ENCODE peak calls at places on chromosomes 16 and 17, in eight cellular contexts. J is heart left ventricle, G is gastrocnemius medialis, O is Peyer's patch, I is prostate gland, Y is A549, Z is HCT116, L is stomach. B is an unnamed sample.

GRCh38 chr17:56973520-56973919 is 4.4 kb upstream of the SCPEP1 start:
- DNase-seq in J (no peak), I (peak; percentile 61), G (no peak), L (no peak), Y (no peak), Z (no peak), O (no peak), B (no peak)

GRCh38 chr16:49660647-49661046 is 195.3 kb downstream of the ZNF423 start:
- DNase-seq in Z (no peak), O (no peak), I (no peak), L (no peak), Y (no peak), G (no peak), J (no peak), B (no peak)

GRCh38 chr16:3904875-3905274 is 24.4 kb upstream of the CREBBP start:
- DNase-seq in L (no peak), J (no peak), Y (no peak), O (no peak), G (no peak), I (no peak), Z (no peak), B (no peak)

GRCh38 chr17:50129946-50130777 is at the start of gene SAMD14:
- DNase-seq in J (peak; percentile 50), I (no peak), L (no peak), O (no peak), Z (no peak), Y (no peak), G (no peak), B (no peak)

GRCh38 chr17:82238562-82239201 is 9.8 kb downstream of the SLC16A3 start:
- DNase-seq in Y (peak; percentile 75), L (peak; percentile 90), I (peak; percentile 93), O (peak; percentile 79), J (peak; percentile 81), Z (no peak), G (no peak), B (peak; percentile 95)

GRCh38 chr17:77391668-77392375 is 251.1 kb downstream of the SEC14L1 start:
- DNase-seq in I (no peak), G (no peak), J (no peak), L (no peak), Y (peak; percentile 74), O (no peak), Z (no peak), B (peak; percentile 96)

GRCh38 chr16:58196898-58197313 is 1.0 kb downstream of the CSNK2A2 start:
- DNase-seq in Z (no peak), L (no peak), I (no peak), G (no peak), O (no peak), Y (no peak), J (peak; percentile 20), B (no peak)

GRCh38 chr17:37671813-37672544 is 28.7 kb upstream of the DDX52 start:
- DNase-seq in L (no peak), G (no peak), Z (no peak), O (no peak), Y (peak; percentile 77), I (no peak), J (no peak), B (no peak)

GRCh38 chr17:8019665-8020064 is 17.2 kb downstream of the GUCY2D start:
- DNase-seq in O (no peak), Z (no peak), J (no peak), G (no peak), Y (no peak), L (peak; percentile 62), I (no peak), B (peak; percentile 85)

GRCh38 chr16:31471875-31472558 is at the start of gene TGFB1I1:
- DNase-seq in G (no peak), Z (no peak), O (no peak), L (no peak), J (peak; percentile 86), Y (peak; percentile 50), I (no peak), B (no peak)

GRCh38 chr16:30470632-30471007 is 1.9 kb upstream of the ITGAL start:
- DNase-seq in Z (no peak), Y (no peak), G (no peak), L (no peak), I (no peak), O (no peak), J (no peak), B (no peak)

GRCh38 chr17:42928714-42929496 is 28.3 kb downstream of the G6PC1 start:
- DNase-seq in Y (peak; percentile 93), I (peak; percentile 15), J (peak; percentile 42), L (peak; percentile 36), O (peak; percentile 23), G (peak; percentile 5), Z (peak; percentile 60), B (peak; percentile 53)

GRCh38 chr17:31722251-31723056 is 136.6 kb downstream of the COPRS start:
- DNase-seq in O (no peak), J (peak; percentile 48), Z (no peak), G (no peak), Y (no peak), I (no peak), L (peak; percentile 39), B (no peak)

GRCh38 chr16:56777533-56777932 is 47.6 kb downstream of the NUP93 start:
- DNase-seq in I (no peak), J (no peak), O (no peak), Z (no peak), G (no peak), Y (no peak), L (no peak), B (no peak)

GRCh38 chr16:71628810-71629209 is 2.8 kb downstream of the MARVELD3 start:
- DNase-seq in G (no peak), I (no peak), J (no peak), O (no peak), Y (no peak), Z (no peak), L (no peak), B (peak; percentile 29)

DNA sequence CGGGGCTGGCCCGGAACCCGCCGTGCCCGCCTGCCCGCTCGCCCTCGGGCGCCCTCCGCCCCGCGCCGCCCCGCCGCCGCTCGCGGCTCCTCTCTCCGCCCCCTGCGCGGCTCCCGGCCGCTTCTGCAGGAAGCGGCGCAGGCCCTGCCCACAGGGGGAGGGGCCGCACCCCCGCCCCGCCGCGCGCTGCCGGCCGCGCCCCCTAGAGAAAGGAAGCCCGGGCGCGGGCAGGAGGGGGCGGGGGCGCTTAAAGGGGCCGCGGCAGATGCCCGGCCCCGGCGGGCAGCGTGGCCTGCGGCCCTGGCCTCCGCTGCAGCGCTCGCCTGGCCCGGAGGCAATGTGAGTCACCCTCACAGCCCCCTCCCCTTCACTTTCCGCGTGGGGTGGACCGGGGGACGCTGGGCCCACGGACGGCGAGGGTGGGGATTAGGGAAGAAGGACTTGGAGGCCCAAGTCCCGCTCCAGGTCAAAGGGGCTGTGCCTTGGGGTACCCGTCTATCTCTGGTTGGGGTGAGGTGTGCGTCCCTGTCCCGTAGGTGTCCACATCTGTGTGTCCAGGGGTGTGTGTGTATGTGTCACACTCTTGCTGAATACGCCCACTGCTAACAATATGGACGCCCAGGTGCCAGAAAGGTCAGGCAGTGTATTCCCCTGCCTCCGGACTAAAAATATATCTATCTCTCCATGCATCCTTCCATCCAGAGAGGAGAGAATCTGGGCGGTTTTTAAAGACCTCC is at the start of gene GIT1:
- DNase-seq in Y (peak; percentile 85), O (peak; percentile 84), G (peak; percentile 75), J (peak; percentile 89), I (peak; percentile 85), L (peak; percentile 90), Z (peak; percentile 59), B (peak; percentile 95)
- TF ChIP-seq POLR2A in Y (peak; percentile 63), O (peak; percentile 58), G (peak; percentile 91), J (no peak), I (peak; percentile 52), L (no peak), Z (peak; percentile 23), B (no peak)

DNA sequence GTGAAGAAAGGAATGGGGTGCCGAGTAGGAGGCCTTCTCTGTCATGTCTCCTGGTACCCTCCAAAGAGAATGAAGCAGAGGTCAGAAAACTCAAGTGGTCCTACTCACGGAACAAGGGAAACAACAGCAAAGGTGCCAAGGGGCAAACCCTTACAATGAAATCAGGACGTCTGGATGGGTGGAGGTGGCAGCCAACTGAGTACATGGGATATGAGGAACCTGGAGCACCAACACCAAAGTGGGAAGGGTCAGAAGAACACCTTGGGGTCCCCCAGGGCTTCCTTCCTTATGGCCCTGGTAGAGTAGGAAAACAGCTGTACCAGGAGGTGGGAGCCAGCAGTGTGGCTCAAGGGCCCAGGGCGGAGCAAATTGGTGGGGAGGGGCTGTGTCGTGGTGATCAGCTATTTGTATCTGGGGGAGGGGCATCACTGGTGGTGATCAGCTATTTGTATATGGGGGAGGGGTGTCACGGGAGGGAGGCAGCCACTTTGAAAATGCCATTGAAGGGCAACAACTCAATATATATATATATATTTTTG is 643 bp downstream of the HIGD1B start:
- DNase-seq in Z (no peak), L (no peak), O (no peak), J (no peak), Y (no peak), I (no peak), G (no peak), B (no peak)
- TF ChIP-seq POLR2A in Z (no peak), L (no peak), O (no peak), J (no peak), Y (no peak), I (no peak), G (no peak), B (no peak)

GRCh38 chr17:70407501-70407900 is 238.2 kb downstream of the KCNJ2 start:
- DNase-seq in I (no peak), Y (no peak), Z (no peak), O (no peak), J (no peak), L (no peak), G (no peak), B (no peak)

GRCh38 chr17:70408768-70409167 is 239.4 kb downstream of the KCNJ2 start:
- DNase-seq in L (no peak), I (no peak), Y (no peak), J (no peak), G (no peak), O (no peak), Z (no peak), B (no peak)

GRCh38 chr17:70405492-70406220 is 236.3 kb downstream of the KCNJ2 start:
- DNase-seq in I (no peak), G (no peak), Z (peak; percentile 4), O (no peak), J (no peak), L (no peak), Y (peak; percentile 85), B (no peak)
- TF ChIP-seq POLR2A in I (no peak), G (no peak), Z (no peak), O (no peak), J (no peak), L (no peak), Y (no peak), B (no peak)

GRCh38 chr17:15999141-15999973 is at the start of the genes TTC19 and ZSWIM7:
- DNase-seq in G (peak; percentile 96), O (peak; percentile 97), J (peak; percentile 98), L (peak; percentile 98), I (peak; percentile 97), Z (peak; percentile 94), Y (peak; percentile 99), B (peak; percentile 99)

GRCh38 chr17:16002708-16003265 is 3.2 kb downstream of the TTC19 start:
- DNase-seq in I (no peak), L (no peak), Y (no peak), J (no peak), O (no peak), G (no peak), Z (no peak), B (no peak)

GRCh38 chr17:15998031-15998574 is 1.4 kb downstream of the ZSWIM7 start:
- DNase-seq in J (no peak), Z (no peak), G (no peak), Y (no peak), L (no peak), O (no peak), I (no peak), B (no peak)

GRCh38 chr17:16001498-16001897 is 1.9 kb downstream of the TTC19 start:
- DNase-seq in Y (peak; percentile 67), I (no peak), L (no peak), J (no peak), O (no peak), Z (no peak), G (no peak), B (no peak)

GRCh38 chr17:15999974-16000827 is 577 bp downstream of the TTC19 start:
- DNase-seq in J (no peak), O (no peak), G (no peak), Z (no peak), Y (peak; percentile 48), L (no peak), I (peak; percentile 17), B (peak; percentile 24)
- TF ChIP-seq POLR2A in J (no peak), O (no peak), G (no peak), Z (no peak), Y (no peak), L (no peak), I (no peak), B (no peak)

B was measured in lower leg skin.